ENCODE peak calls at places on chromosomes 12 and 14, in ten cellular contexts. O is HCT116, D is spleen, X is suprapubic skin, V is HepG2, S is stomach, G is K562, A is H1, I is transverse colon, E is upper lobe of left lung. M is an unnamed sample.

GRCh38 chr14:76089575-76089974 is 62.1 kb upstream of the GPATCH2L start:
- DNase-seq in O (no peak), A (no peak), V (no peak), D (no peak), E (no peak), I (no peak), G (no peak), S (no peak), X (no peak), M (no peak)

GRCh38 chr14:100108042-100108825 is 43.0 kb downstream of the EVL start:
- DNase-seq in S (peak), E (peak), D (peak), V (peak), I (peak), X (peak), A (peak), G (peak), O (peak), M (peak)

GRCh38 chr14:29928342-29928640 is 644 bp upstream of the PRKD1 start:
- DNase-seq in O (no peak), E (no peak), I (no peak), V (no peak), A (no peak), S (no peak), X (no peak), G (no peak), D (no peak), M (no peak)

GRCh38 chr12:76025601-76026575 is 5.7 kb downstream of the PHLDA1 start:
- DNase-seq in O (no peak), E (no peak), A (no peak), X (no peak), D (no peak), S (no peak), I (no peak), G (no peak), V (no peak), M (no peak)

GRCh38 chr14:50039734-50040400 is 76.5 kb downstream of the VCPKMT start:
- DNase-seq in G (no peak), D (no peak), A (no peak), I (no peak), V (peak), O (no peak), S (no peak), X (peak), E (no peak), M (no peak)

GRCh38 chr12:122081697-122082221 is 3.2 kb downstream of the MLXIP start:
- DNase-seq in S (no peak), A (no peak), O (no peak), X (peak), G (no peak), I (peak), E (no peak), D (peak), V (no peak), M (peak)

GRCh38 chr12:101564912-101565311 is 29.9 kb upstream of the MYBPC1 start:
- DNase-seq in O (no peak), I (no peak), G (peak), V (no peak), D (no peak), E (no peak), X (no peak), A (no peak), S (no peak), M (no peak)

GRCh38 chr12:114011711-114012110 is 45.6 kb upstream of the RBM19 start:
- DNase-seq in S (no peak), O (no peak), G (no peak), E (no peak), A (no peak), D (no peak), I (no peak), X (no peak), V (no peak), M (no peak)

GRCh38 chr12:53696285-53696654 is 20.4 kb upstream of the ATP5MC2 start:
- DNase-seq in D (no peak), V (peak), I (peak), G (peak), X (no peak), A (peak), S (peak), O (peak), E (no peak), M (no peak)

GRCh38 chr14:22448035-22448904 is 140.8 kb downstream of the DAD1 start:
- DNase-seq in S (no peak), G (no peak), O (no peak), I (no peak), E (no peak), D (peak), A (no peak), V (no peak), X (no peak), M (no peak)

GRCh38 chr12:109752117-109753053 is 38.8 kb downstream of the FAM222A start:
- DNase-seq in V (peak), D (peak), S (peak), E (no peak), O (no peak), X (peak), A (no peak), I (no peak), G (no peak), M (peak)

GRCh38 chr12:61993734-61994345 is 266.4 kb upstream of the USP15 start:
- DNase-seq in O (peak), V (peak), G (no peak), D (no peak), S (no peak), I (no peak), X (no peak), E (no peak), A (no peak), M (no peak)

GRCh38 chr12:116520801-116521471 is 38.2 kb upstream of the MAP1LC3B2 start:
- DNase-seq in D (no peak), A (no peak), G (no peak), O (no peak), E (no peak), X (peak), V (no peak), S (no peak), I (no peak), M (no peak)

GRCh38 chr12:30992381-30992780 is 65.8 kb downstream of the TSPAN11 start:
- DNase-seq in X (no peak), V (no peak), O (no peak), D (no peak), A (no peak), I (no peak), S (no peak), G (no peak), E (no peak), M (no peak)

GRCh38 chr12:98883231-98883630 is 238.1 kb downstream of the APAF1 start:
- DNase-seq in S (no peak), I (no peak), O (no peak), A (no peak), E (no peak), V (no peak), D (no peak), G (no peak), X (no peak), M (no peak)

GRCh38 chr12:105931762-105932587 is 206.8 kb downstream of the NUAK1 start:
- DNase-seq in X (no peak), A (no peak), E (peak), O (no peak), D (no peak), G (no peak), V (no peak), I (no peak), S (no peak), M (no peak)
- TF ChIP-seq POLR2AphosphoS5 in X (no peak), A (no peak), E (no peak), O (no peak), D (no peak), G (no peak), V (no peak), I (no peak), S (no peak), M (no peak)

GRCh38 chr14:35285991-35286564 is 6.1 kb upstream of the PSMA6 start:
- DNase-seq in G (no peak), D (no peak), V (no peak), X (no peak), S (no peak), I (no peak), E (no peak), A (no peak), O (no peak), M (no peak)
- H3K4me3 ChIP-seq in G (no peak), D (no peak), V (no peak), X (no peak), S (no peak), I (no peak), E (no peak), A (no peak), O (no peak), M (no peak)

GRCh38 chr14:93958567-93959238 is 17.7 kb downstream of the ASB2 start:
- DNase-seq in S (no peak), X (no peak), G (no peak), O (no peak), A (no peak), E (no peak), I (no peak), V (no peak), D (no peak), M (no peak)

GRCh38 chr14:93960774-93961438 is 15.5 kb downstream of the ASB2 start:
- DNase-seq in O (no peak), S (no peak), D (no peak), E (no peak), A (no peak), V (no peak), X (no peak), I (no peak), G (no peak), M (no peak)

GRCh38 chr14:93957751-93958566 is 18.4 kb downstream of the ASB2 start:
- DNase-seq in S (no peak), X (no peak), E (no peak), A (no peak), G (no peak), V (no peak), D (no peak), O (no peak), I (no peak), M (no peak)

GRCh38 chr14:93960108-93960475 is 16.3 kb downstream of the ASB2 start:
- DNase-seq in I (no peak), D (no peak), E (no peak), O (no peak), A (no peak), V (no peak), G (no peak), X (no peak), S (no peak), M (no peak)

GRCh38 chr14:93959239-93960107 is 16.9 kb downstream of the ASB2 start:
- DNase-seq in V (peak), D (peak), I (peak), E (no peak), X (no peak), S (peak), O (peak), G (peak), A (no peak), M (no peak)
- TF ChIP-seq POLR2A in V (peak), D (no peak), I (no peak), E (no peak), X (no peak), S (no peak), O (no peak), G (no peak), A (no peak), M (no peak)

DNA sequence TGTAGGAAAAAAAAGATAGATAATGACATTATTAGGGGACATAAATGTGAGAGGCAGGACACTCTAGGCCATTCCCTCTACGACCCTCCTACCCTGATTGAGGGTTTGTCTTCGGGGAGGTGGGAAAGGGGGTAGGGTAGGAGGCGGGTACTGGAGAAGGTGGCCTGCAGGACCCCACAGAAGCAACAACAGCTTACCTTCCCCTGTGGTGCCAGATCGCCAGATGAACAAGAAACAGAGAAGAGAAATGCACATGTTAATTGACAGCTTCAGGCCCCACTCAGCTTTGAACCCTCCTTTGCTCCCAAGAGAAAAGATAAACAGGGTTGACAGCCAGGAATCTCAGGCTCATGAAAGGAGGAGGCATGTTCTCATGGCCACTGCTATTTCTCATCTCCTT is 4.8 kb downstream of the PHB2 start:
- DNase-seq in D (no peak), V (no peak), A (no peak), O (no peak), I (no peak), S (no peak), X (no peak), G (no peak), E (no peak), M (no peak)
- TF ChIP-seq POLR2AphosphoS5 in D (no peak), V (no peak), A (no peak), O (no peak), I (no peak), S (no peak), X (no peak), G (no peak), E (no peak), M (no peak)

GRCh38 chr14:40629144-40629543 is 977.5 kb upstream of the LRFN5 start:
- DNase-seq in E (no peak), D (no peak), S (no peak), I (no peak), O (no peak), V (no peak), A (no peak), G (no peak), X (no peak), M (no peak)

DNA sequence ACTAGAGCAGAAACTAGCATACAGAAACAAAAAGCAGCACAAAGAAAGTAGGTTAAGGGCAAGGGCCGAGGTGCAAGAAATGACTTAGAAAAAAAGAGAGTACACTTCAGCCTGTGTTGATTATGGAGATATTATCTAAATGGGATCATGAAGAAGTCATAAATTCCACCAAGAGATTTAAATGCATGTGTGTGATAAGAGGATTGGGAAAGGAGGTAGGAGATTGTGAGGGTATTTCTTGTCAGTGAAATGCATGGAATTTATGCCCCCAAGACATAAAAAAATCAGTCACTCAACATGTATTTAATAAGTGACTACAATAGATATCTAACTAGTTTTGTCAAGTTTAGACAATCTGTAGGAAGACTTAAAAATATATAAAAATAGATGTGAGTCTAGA is 976.2 kb upstream of the LRFN5 start:
- DNase-seq in G (no peak), V (no peak), E (no peak), O (no peak), D (no peak), S (no peak), X (no peak), A (no peak), I (no peak), M (no peak)
- H3K4me3 ChIP-seq in G (peak), V (no peak), E (no peak), O (no peak), D (no peak), S (no peak), X (no peak), A (no peak), I (no peak), M (no peak)

GRCh38 chr14:54627718-54628345 is 60.9 kb downstream of the SAMD4A start:
- DNase-seq in D (peak), O (no peak), G (no peak), A (no peak), X (peak), E (peak), V (no peak), S (no peak), I (no peak), M (no peak)

GRCh38 chr14:54629183-54629582 is 62.3 kb downstream of the SAMD4A start:
- DNase-seq in G (no peak), I (no peak), D (no peak), S (no peak), X (no peak), E (no peak), V (no peak), O (no peak), A (no peak), M (no peak)

GRCh38 chr14:54631016-54631415 is 64.1 kb downstream of the SAMD4A start:
- DNase-seq in D (no peak), G (no peak), A (no peak), V (no peak), X (no peak), E (no peak), O (no peak), S (no peak), I (no peak), M (no peak)

GRCh38 chr14:54627325-54627717 is 60.4 kb downstream of the SAMD4A start:
- DNase-seq in I (no peak), G (no peak), E (no peak), V (no peak), A (no peak), X (no peak), O (no peak), D (no peak), S (no peak), M (no peak)

DNA sequence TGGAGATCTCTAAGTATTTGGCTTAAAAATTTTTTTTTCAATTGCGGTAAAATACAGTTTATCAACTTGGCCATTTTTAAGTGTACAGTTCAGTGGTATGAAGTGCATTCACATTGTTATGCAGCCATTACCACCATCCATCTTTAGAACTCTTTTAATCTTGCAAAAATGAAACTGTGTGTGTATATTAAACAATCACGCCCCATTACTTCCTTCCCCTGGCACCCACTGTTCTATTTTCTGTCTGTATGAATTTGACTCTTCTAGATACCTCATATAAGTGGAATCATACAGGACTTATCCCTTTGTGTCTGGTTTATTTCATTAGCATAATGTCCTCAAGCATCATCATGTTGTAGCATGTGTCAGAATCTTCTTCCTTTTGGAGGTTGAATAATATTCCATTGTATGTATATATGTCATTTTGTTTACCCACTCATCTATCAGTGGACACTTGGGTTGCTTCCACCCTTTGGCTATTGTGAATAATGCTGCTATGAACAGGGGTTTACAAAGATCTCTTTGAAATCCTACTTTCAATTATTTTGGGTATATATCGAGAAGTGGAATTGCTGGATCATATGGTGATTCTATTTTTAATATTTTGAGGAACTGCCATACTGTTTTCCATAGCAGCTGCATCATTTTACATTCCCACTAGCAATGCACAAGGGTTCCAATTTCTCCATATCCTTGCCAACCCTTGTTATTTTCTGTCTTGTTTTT is 62.9 kb downstream of the SAMD4A start:
- DNase-seq in I (no peak), X (no peak), O (no peak), V (no peak), A (no peak), D (no peak), S (no peak), E (no peak), G (no peak), M (no peak)
- TF ChIP-seq POLR2A in I (no peak), X (no peak), O (no peak), V (no peak), A (no peak), D (no peak), S (no peak), E (no peak), G (no peak), M (no peak)

DNA sequence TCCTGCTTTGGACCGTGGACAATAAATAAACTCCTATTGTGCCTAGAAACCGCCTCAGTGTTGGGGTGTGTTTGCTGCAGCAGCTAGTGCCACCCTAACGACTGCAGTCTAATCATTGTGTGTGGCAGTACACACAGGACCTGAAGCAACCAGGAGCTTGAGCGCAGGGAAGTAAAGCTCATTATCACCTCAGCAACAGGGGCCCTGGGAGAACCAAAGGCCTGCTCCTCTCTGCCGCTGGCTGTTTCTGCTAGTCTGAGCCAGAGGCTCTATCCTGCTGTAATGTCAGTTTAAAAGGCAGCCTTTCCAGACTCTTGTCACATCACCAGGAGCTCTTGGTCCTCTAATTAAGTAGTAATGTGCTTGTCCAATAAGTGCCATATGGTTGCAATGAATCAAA is 119.3 kb downstream of the CACNA1C start:
- DNase-seq in D (no peak), V (no peak), X (no peak), O (no peak), A (no peak), I (no peak), S (no peak), E (no peak), G (no peak), M (no peak)
- TF ChIP-seq POLR2AphosphoS5 in D (no peak), V (no peak), X (no peak), O (no peak), A (no peak), I (no peak), S (no peak), E (no peak), G (no peak), M (no peak)

GRCh38 chr12:41242613-41243012 is 54.5 kb downstream of the PDZRN4 start:
- DNase-seq in X (no peak), I (no peak), S (no peak), O (no peak), A (no peak), D (no peak), E (no peak), V (no peak), G (no peak), M (no peak)
- H3K4me3 ChIP-seq in X (no peak), I (no peak), S (no peak), O (no peak), A (no peak), D (no peak), E (no peak), V (no peak), G (no peak), M (no peak)

GRCh38 chr12:14395059-14395778 is 29.7 kb downstream of the ATF7IP start:
- DNase-seq in X (no peak), G (no peak), O (no peak), S (no peak), V (no peak), I (no peak), D (no peak), E (no peak), A (no peak), M (no peak)

GRCh38 chr12:14393736-14394135 is 28.3 kb downstream of the ATF7IP start:
- DNase-seq in S (no peak), O (no peak), A (no peak), G (no peak), E (no peak), I (no peak), D (no peak), V (no peak), X (no peak), M (no peak)

GRCh38 chr12:14399871-14400270 is 34.4 kb downstream of the ATF7IP start:
- DNase-seq in D (no peak), S (no peak), I (no peak), X (no peak), G (no peak), O (no peak), A (no peak), V (no peak), E (no peak), M (no peak)

GRCh38 chr12:14394317-14395058 is 29.0 kb downstream of the ATF7IP start:
- DNase-seq in X (no peak), S (peak), O (peak), D (no peak), E (no peak), G (peak), V (peak), I (no peak), A (no peak), M (no peak)

GRCh38 chr12:14396071-14396470 is 30.6 kb downstream of the ATF7IP start:
- DNase-seq in G (no peak), E (no peak), I (no peak), O (no peak), A (no peak), S (no peak), X (no peak), V (no peak), D (no peak), M (no peak)
- TF ChIP-seq POLR2A in G (no peak), E (peak), I (no peak), O (no peak), A (no peak), S (no peak), X (no peak), V (no peak), D (peak), M (no peak)